ENCODE peak calls at places on chromosomes 11 and 22, in six cellular contexts. One of them, this sample, is unnamed.

GRCh38 chr11:68808787-68809186 is 32.9 kb downstream of the CPT1A start:
- DNase-seq in Peyer's patch: no peak
- DNase-seq in ovary: no peak
- DNase-seq in CD14-positive monocyte: no peak
- DNase-seq in fibroblast of lung: no peak
- DNase-seq in choroid plexus epithelial cell: no peak
- DNase-seq in this sample: no peak

GRCh38 chr22:30221121-30221992 is 25.2 kb downstream of the LIF start:
- DNase-seq in Peyer's patch: peak
- DNase-seq in ovary: no peak
- DNase-seq in CD14-positive monocyte: no peak
- DNase-seq in fibroblast of lung: no peak
- DNase-seq in choroid plexus epithelial cell: no peak
- DNase-seq in this sample: no peak

GRCh38 chr22:48743601-48744282 is 1083.9 kb downstream of the BRD1 start:
- DNase-seq in Peyer's patch: no peak
- DNase-seq in ovary: peak
- DNase-seq in CD14-positive monocyte: peak
- DNase-seq in fibroblast of lung: no peak
- DNase-seq in choroid plexus epithelial cell: no peak
- DNase-seq in this sample: no peak

GRCh38 chr22:20102203-20102780 is 13.6 kb upstream of the RANBP1 start:
- DNase-seq in Peyer's patch: no peak
- DNase-seq in ovary: no peak
- DNase-seq in CD14-positive monocyte: no peak
- DNase-seq in fibroblast of lung: no peak
- DNase-seq in choroid plexus epithelial cell: no peak
- DNase-seq in this sample: no peak

GRCh38 chr11:6599449-6599848 is 4.0 kb downstream of the RRP8 start:
- DNase-seq in Peyer's patch: no peak
- DNase-seq in ovary: no peak
- DNase-seq in CD14-positive monocyte: no peak
- DNase-seq in fibroblast of lung: no peak
- DNase-seq in choroid plexus epithelial cell: no peak
- DNase-seq in this sample: no peak

GRCh38 chr11:2586793-2587131 is 113.0 kb downstream of the KCNQ1OT1 start:
- DNase-seq in Peyer's patch: no peak
- DNase-seq in ovary: no peak
- DNase-seq in CD14-positive monocyte: no peak
- DNase-seq in fibroblast of lung: no peak
- DNase-seq in choroid plexus epithelial cell: no peak
- DNase-seq in this sample: no peak

GRCh38 chr11:13962562-13963168 is at the start of gene SPON1:
- DNase-seq in Peyer's patch: no peak
- DNase-seq in ovary: peak
- DNase-seq in CD14-positive monocyte: no peak
- DNase-seq in fibroblast of lung: peak
- DNase-seq in choroid plexus epithelial cell: peak
- DNase-seq in this sample: no peak

GRCh38 chr11:70029115-70029830 is 48.8 kb upstream of the ANO1 start:
- DNase-seq in Peyer's patch: no peak
- DNase-seq in ovary: no peak
- DNase-seq in CD14-positive monocyte: no peak
- DNase-seq in fibroblast of lung: no peak
- DNase-seq in choroid plexus epithelial cell: no peak
- DNase-seq in this sample: no peak

GRCh38 chr11:130216591-130217132 is 57.1 kb downstream of the ST14 start:
- DNase-seq in Peyer's patch: no peak
- DNase-seq in ovary: no peak
- DNase-seq in CD14-positive monocyte: no peak
- DNase-seq in fibroblast of lung: no peak
- DNase-seq in choroid plexus epithelial cell: no peak
- DNase-seq in this sample: no peak

GRCh38 chr11:94926698-94927237 is 46.6 kb downstream of the CWC15 start:
- DNase-seq in Peyer's patch: no peak
- DNase-seq in ovary: peak
- DNase-seq in CD14-positive monocyte: no peak
- DNase-seq in fibroblast of lung: peak
- DNase-seq in choroid plexus epithelial cell: peak
- DNase-seq in this sample: no peak

GRCh38 chr22:29205598-29206371 is at the start of gene EMID1:
- DNase-seq in Peyer's patch: no peak
- DNase-seq in ovary: peak
- DNase-seq in CD14-positive monocyte: peak
- DNase-seq in fibroblast of lung: no peak
- DNase-seq in choroid plexus epithelial cell: peak
- DNase-seq in this sample: no peak

DNA sequence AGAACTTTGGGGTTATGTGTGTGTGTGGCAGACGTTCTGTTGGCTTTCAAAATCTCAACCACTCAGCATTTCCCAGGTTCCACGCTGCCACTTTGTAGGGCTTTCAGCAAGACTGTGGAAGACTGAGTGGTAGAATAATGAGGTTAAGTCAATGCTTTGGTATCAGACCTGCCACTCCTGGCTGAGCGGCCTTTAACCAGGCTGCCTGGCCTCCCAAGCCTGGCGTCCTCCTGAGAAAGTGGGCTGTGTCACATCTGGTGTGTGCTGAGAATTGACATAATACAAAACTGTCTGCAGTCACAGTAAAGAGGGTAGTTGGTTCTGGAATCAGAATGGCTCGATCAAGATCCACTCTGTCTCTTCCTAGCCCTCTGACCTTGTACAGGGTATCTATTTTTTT is 126.5 kb downstream of the DBX1 start:
- DNase-seq in Peyer's patch: no peak
- DNase-seq in ovary: no peak
- DNase-seq in CD14-positive monocyte: no peak
- DNase-seq in fibroblast of lung: no peak
- DNase-seq in choroid plexus epithelial cell: no peak
- DNase-seq in this sample: no peak
- TF ChIP-seq CTCF in Peyer's patch: no peak
- TF ChIP-seq CTCF in ovary: no peak
- TF ChIP-seq CTCF in CD14-positive monocyte: no peak
- TF ChIP-seq CTCF in fibroblast of lung: no peak
- TF ChIP-seq CTCF in choroid plexus epithelial cell: no peak
- TF ChIP-seq CTCF in this sample: no peak

GRCh38 chr11:115135936-115136335 is 368.3 kb downstream of the CADM1 start:
- DNase-seq in Peyer's patch: no peak
- DNase-seq in ovary: no peak
- DNase-seq in CD14-positive monocyte: no peak
- DNase-seq in fibroblast of lung: no peak
- DNase-seq in choroid plexus epithelial cell: no peak
- DNase-seq in this sample: no peak

GRCh38 chr11:115133810-115134209 is 370.4 kb downstream of the CADM1 start:
- DNase-seq in Peyer's patch: no peak
- DNase-seq in ovary: no peak
- DNase-seq in CD14-positive monocyte: no peak
- DNase-seq in fibroblast of lung: no peak
- DNase-seq in choroid plexus epithelial cell: no peak
- DNase-seq in this sample: no peak

GRCh38 chr11:115129771-115130306 is 374.4 kb downstream of the CADM1 start:
- DNase-seq in Peyer's patch: no peak
- DNase-seq in ovary: no peak
- DNase-seq in CD14-positive monocyte: no peak
- DNase-seq in fibroblast of lung: no peak
- DNase-seq in choroid plexus epithelial cell: no peak
- DNase-seq in this sample: no peak

GRCh38 chr11:115134886-115135285 is 369.3 kb downstream of the CADM1 start:
- DNase-seq in Peyer's patch: no peak
- DNase-seq in ovary: no peak
- DNase-seq in CD14-positive monocyte: no peak
- DNase-seq in fibroblast of lung: no peak
- DNase-seq in choroid plexus epithelial cell: no peak
- DNase-seq in this sample: no peak

GRCh38 chr11:115132829-115133228 is 371.4 kb downstream of the CADM1 start:
- DNase-seq in Peyer's patch: no peak
- DNase-seq in ovary: no peak
- DNase-seq in CD14-positive monocyte: no peak
- DNase-seq in fibroblast of lung: no peak
- DNase-seq in choroid plexus epithelial cell: peak
- DNase-seq in this sample: no peak
- TF ChIP-seq CTCF in Peyer's patch: no peak
- TF ChIP-seq CTCF in ovary: no peak
- TF ChIP-seq CTCF in CD14-positive monocyte: no peak
- TF ChIP-seq CTCF in fibroblast of lung: no peak
- TF ChIP-seq CTCF in choroid plexus epithelial cell: peak
- TF ChIP-seq CTCF in this sample: no peak

GRCh38 chr11:27088353-27088752 is 47.7 kb downstream of the BBOX1 start:
- DNase-seq in Peyer's patch: no peak
- DNase-seq in ovary: no peak
- DNase-seq in CD14-positive monocyte: no peak
- DNase-seq in fibroblast of lung: no peak
- DNase-seq in choroid plexus epithelial cell: peak
- DNase-seq in this sample: peak

GRCh38 chr11:27089746-27090145 is 49.1 kb downstream of the BBOX1 start:
- DNase-seq in Peyer's patch: no peak
- DNase-seq in ovary: no peak
- DNase-seq in CD14-positive monocyte: no peak
- DNase-seq in fibroblast of lung: no peak
- DNase-seq in choroid plexus epithelial cell: no peak
- DNase-seq in this sample: no peak

GRCh38 chr11:27095050-27095449 is 54.4 kb downstream of the BBOX1 start:
- DNase-seq in Peyer's patch: no peak
- DNase-seq in ovary: no peak
- DNase-seq in CD14-positive monocyte: no peak
- DNase-seq in fibroblast of lung: peak
- DNase-seq in choroid plexus epithelial cell: no peak
- DNase-seq in this sample: no peak

GRCh38 chr11:27097538-27097937 is 56.9 kb downstream of the BBOX1 start:
- DNase-seq in Peyer's patch: no peak
- DNase-seq in ovary: no peak
- DNase-seq in CD14-positive monocyte: no peak
- DNase-seq in fibroblast of lung: no peak
- DNase-seq in choroid plexus epithelial cell: no peak
- DNase-seq in this sample: no peak

DNA sequence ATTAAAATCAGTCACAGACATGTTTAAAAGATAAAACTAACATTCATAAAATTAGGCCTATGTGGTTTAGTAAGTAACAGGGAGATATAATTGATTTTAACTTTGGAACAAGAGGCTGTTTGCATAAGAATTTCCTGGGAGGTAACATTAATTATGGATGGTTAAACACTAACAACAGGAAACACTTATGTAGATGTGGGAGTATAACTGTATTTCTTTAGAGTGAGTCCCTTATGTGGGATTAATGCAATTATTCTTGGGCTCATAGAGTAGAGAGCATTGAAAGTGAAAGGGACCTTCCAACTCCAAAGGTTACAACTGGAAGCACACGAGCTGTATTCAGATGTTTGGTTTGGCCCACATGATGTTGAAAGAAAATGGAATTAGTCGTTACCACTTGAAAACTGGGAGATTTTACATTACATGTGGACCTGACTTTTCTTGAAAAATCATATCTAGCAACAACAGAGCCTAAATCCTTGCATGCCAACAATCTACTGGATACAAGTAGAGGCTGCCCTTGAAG is 53.5 kb downstream of the BBOX1 start:
- DNase-seq in Peyer's patch: no peak
- DNase-seq in ovary: no peak
- DNase-seq in CD14-positive monocyte: no peak
- DNase-seq in fibroblast of lung: no peak
- DNase-seq in choroid plexus epithelial cell: no peak
- DNase-seq in this sample: no peak
- TF ChIP-seq CTCF in Peyer's patch: no peak
- TF ChIP-seq CTCF in ovary: no peak
- TF ChIP-seq CTCF in CD14-positive monocyte: no peak
- TF ChIP-seq CTCF in fibroblast of lung: no peak
- TF ChIP-seq CTCF in choroid plexus epithelial cell: no peak
- TF ChIP-seq CTCF in this sample: no peak

DNA sequence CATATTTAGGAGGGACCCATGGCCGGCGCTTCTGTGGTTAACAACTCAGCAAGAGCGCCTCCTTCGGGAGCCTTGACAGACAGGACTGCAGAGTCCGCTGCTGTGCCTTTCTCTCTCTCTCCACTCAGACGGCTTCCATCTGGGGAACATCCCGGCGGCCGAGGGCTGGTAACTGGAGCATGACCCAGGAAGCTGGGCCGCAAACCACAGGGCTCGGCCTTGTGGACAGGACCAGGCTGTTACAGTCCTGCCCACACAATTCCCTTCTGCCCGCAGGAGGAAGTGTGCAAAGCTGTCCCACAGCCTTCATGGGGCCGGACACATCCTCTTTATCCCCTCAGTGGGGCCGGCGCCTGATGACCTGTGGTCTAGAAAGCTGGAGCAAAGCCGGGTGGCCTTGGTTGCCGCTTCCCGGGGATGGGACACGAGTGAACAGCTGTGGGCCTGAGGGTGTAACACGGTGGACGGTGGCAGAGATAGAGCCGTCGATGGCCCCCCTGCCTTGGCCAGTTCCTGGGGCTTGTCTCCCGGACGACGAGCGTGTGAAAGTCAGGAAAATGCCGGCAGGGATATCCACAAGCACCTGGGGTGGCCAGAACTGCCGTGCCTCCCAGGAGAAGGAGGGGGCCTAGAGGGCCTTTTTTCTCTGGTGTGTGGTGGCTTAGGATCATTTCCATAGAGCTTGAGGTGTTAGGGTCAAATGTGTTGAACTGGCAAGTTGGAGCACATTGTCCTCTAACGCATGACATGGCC is 50.1 kb downstream of the FBLN1 start:
- DNase-seq in Peyer's patch: no peak
- DNase-seq in ovary: peak
- DNase-seq in CD14-positive monocyte: no peak
- DNase-seq in fibroblast of lung: peak
- DNase-seq in choroid plexus epithelial cell: peak
- DNase-seq in this sample: no peak
- TF ChIP-seq CTCF in Peyer's patch: no peak
- TF ChIP-seq CTCF in ovary: no peak
- TF ChIP-seq CTCF in CD14-positive monocyte: no peak
- TF ChIP-seq CTCF in fibroblast of lung: peak
- TF ChIP-seq CTCF in choroid plexus epithelial cell: peak
- TF ChIP-seq CTCF in this sample: no peak

GRCh38 chr22:31475778-31476177 is 13.9 kb downstream of the EIF4ENIF1 start:
- DNase-seq in Peyer's patch: no peak
- DNase-seq in ovary: no peak
- DNase-seq in CD14-positive monocyte: no peak
- DNase-seq in fibroblast of lung: no peak
- DNase-seq in choroid plexus epithelial cell: no peak
- DNase-seq in this sample: no peak
- TF ChIP-seq CTCF in Peyer's patch: no peak
- TF ChIP-seq CTCF in ovary: no peak
- TF ChIP-seq CTCF in CD14-positive monocyte: no peak
- TF ChIP-seq CTCF in fibroblast of lung: no peak
- TF ChIP-seq CTCF in choroid plexus epithelial cell: no peak
- TF ChIP-seq CTCF in this sample: no peak

DNA sequence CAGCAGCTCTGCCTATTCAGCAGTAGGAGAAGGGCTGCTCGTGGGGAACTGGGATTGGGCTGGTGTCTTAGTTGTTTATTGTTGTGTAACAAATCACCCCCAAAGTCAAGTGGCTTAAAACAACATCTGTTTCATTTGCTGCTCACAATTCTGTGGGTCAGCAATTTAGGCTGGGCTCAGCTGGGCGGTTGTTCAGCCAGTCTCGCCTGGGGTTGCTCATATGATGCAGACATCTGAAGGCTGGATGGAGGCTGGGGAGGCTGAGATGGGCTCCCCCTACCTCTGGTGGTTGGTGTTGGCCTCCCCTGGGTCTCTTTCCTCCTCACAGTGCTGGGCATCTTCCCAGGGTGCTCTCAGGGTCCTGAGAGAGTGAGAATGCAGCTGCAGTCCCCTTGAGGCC is 43.3 kb upstream of the PARVG start:
- DNase-seq in Peyer's patch: no peak
- DNase-seq in ovary: no peak
- DNase-seq in CD14-positive monocyte: no peak
- DNase-seq in fibroblast of lung: no peak
- DNase-seq in choroid plexus epithelial cell: no peak
- DNase-seq in this sample: no peak
- TF ChIP-seq CTCF in Peyer's patch: no peak
- TF ChIP-seq CTCF in ovary: no peak
- TF ChIP-seq CTCF in CD14-positive monocyte: no peak
- TF ChIP-seq CTCF in fibroblast of lung: no peak
- TF ChIP-seq CTCF in choroid plexus epithelial cell: no peak
- TF ChIP-seq CTCF in this sample: no peak